ENCODE peak calls at places on chromosomes 6 and 20, in four cellular contexts. H is fibroblast of lung; A is AG04449; V is CD8-positive, alpha-beta T cell. X is an unnamed sample.

GRCh38 chr6:144488590-144488989 is 203.5 kb downstream of the UTRN start:
- DNase-seq in A (no peak), H (no peak), V (no peak), X (no peak)

GRCh38 chr6:166712554-166713228 is 85.6 kb upstream of the RPS6KA2 start:
- DNase-seq in A (no peak), H (no peak), V (no peak), X (no peak)

GRCh38 chr6:119215309-119215708 is 134.3 kb downstream of the MAN1A1 start:
- DNase-seq in V (no peak), H (peak), A (no peak), X (no peak)

GRCh38 chr20:5448449-5449118 is 131.8 kb upstream of the PROKR2 start:
- DNase-seq in A (no peak), H (peak), V (peak), X (peak)

GRCh38 chr20:56217820-56218219 is 30.7 kb upstream of the MC3R start:
- DNase-seq in A (no peak), V (no peak), H (no peak), X (no peak)

GRCh38 chr20:4848041-4848440 is 126.3 kb downstream of the PRND start:
- DNase-seq in H (no peak), V (no peak), A (no peak), X (no peak)

GRCh38 chr6:40852667-40853383 is 186.2 kb downstream of the UNC5CL start:
- DNase-seq in A (no peak), H (no peak), V (no peak), X (no peak)

GRCh38 chr6:31403283-31403989 is at the start of gene MICA:
- DNase-seq in V (peak), A (peak), H (peak), X (peak)

GRCh38 chr6:41577865-41578713 is 31.9 kb downstream of the FOXP4 start:
- DNase-seq in V (no peak), H (peak), A (no peak), X (no peak)

GRCh38 chr6:144675231-144675861 is 390.2 kb downstream of the UTRN start:
- DNase-seq in A (peak), H (peak), V (no peak), X (peak)

GRCh38 chr6:34362176-34362575 is 30.3 kb downstream of the NUDT3 start:
- DNase-seq in H (no peak), V (no peak), A (no peak), X (no peak)

GRCh38 chr6:34359438-34360158 is 32.9 kb downstream of the NUDT3 start:
- DNase-seq in V (no peak), A (no peak), H (no peak), X (no peak)

GRCh38 chr6:34360556-34360955 is 31.9 kb downstream of the NUDT3 start:
- DNase-seq in A (peak), H (peak), V (no peak), X (peak)

GRCh38 chr6:34366639-34366921 is 25.9 kb downstream of the NUDT3 start:
- DNase-seq in H (no peak), A (no peak), V (no peak), X (no peak)

DNA sequence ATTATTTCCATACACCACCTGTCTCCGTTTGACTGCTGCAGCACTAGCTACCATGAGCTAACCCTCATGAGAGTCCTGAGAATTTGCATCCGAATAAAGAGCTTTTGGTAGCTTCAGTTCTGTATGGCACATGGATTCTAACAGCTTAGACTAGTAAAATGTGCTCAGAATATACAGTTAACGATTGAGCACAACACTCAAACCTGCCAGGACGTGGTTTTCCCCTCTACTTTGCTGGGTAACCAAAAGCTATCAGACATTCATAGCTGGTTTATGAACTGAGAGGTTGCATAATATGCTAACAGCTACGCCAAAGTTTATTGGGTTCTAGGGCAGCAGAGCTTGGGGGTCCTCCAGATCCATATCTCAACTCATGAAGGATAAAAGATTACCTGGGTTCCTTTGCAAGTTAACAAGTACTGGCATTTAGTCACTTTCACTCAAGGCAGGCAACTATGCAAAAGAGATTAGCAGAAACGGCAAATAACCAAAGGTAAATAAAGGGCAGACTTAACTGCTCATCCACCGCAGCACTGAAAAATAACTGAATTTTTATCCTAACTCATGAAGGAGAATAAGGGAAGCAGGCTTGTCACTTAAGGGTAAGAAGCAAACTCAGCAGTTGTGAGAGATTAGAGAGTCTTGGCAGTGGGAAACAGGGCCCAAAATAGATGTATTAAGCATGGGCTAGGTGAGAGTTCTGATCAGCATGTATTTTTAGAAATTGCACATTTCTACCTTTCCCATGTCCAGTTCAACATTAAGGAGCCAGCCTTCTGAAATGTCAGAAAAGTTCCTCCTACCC is 29.4 kb downstream of the NUDT3 start:
- DNase-seq in V (no peak), A (no peak), H (no peak), X (no peak)
- H3K4me3 ChIP-seq in V (no peak), A (no peak), H (no peak), X (no peak)

DNA sequence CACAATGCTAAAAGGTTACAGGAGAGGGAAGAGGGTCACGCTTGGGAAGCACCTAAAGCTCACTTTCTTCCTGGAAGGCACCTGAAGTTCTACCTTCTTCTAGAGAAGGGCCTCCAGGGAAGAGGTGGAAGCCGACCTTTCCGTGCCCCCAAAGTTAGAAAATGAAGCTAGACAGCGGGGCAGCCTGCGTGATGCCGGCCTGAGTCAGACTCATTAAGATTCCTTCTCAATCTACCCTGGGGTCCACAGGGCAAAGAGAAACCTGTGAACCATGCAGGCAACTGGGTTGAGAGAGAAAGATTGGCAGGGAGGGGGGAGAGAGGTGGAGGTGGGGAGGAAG is 54.8 kb upstream of the CCDC167 start:
- DNase-seq in V (no peak), H (no peak), A (peak), X (no peak)
- H3K4me3 ChIP-seq in V (no peak), H (no peak), A (no peak), X (no peak)

GRCh38 chr6:47041741-47042140 is 391 bp downstream of the ADGRF1 start:
- DNase-seq in V (no peak), H (no peak), A (no peak), X (no peak)
- H3K4me3 ChIP-seq in V (no peak), H (no peak), A (no peak), X (no peak)

DNA sequence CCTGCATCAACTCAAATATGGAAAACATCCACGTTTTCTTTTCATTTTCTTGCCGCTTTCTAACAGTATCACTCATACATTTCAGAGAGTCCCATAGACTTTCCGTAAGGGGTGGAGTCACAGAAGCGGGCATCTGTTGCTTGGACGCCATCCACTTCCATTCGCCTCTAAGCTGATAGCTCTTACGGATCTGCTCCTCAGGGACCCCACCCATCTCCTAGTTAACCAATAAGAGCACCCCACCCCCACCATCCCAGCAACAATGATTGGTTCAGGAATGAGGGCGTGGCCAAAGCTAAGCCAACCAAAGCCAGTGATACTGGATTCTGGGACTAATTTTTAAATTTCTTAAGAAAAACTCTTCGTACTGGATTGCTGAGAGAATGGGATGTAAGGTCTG is 42.4 kb downstream of the SLC2A10 start:
- DNase-seq in H (peak), A (no peak), V (no peak), X (no peak)
- H3K4me3 ChIP-seq in H (peak), A (no peak), V (no peak), X (no peak)